ENCODE peak calls at places on chromosomes 7 and 10, in six cellular contexts. R is body of pancreas, B is SK-N-SH, Z is Panc1, I is psoas muscle, J is suprapubic skin. U is an unnamed sample. For H3K4me1, the result is how much of the 10 kb centered on the place peaks cover.

GRCh38 chr7:1042161-1042833 is 2.0 kb upstream of the GPR146 start:
- DNase-seq in J (no peak), R (peak), Z (no peak), I (no peak), B (no peak), U (no peak)

GRCh38 chr10:70551971-70552422 is 50.5 kb downstream of the PRF1 start:
- DNase-seq in Z (no peak), I (no peak), J (no peak), R (no peak), B (no peak), U (no peak)

GRCh38 chr7:1318661-1319060 is 86.0 kb downstream of the UNCX start:
- DNase-seq in I (no peak), Z (no peak), R (no peak), J (no peak), B (no peak), U (no peak)

GRCh38 chr7:73354787-73355186 is 26.8 kb downstream of the FKBP6 start:
- DNase-seq in R (no peak), I (no peak), B (no peak), J (no peak), Z (no peak), U (no peak)

GRCh38 chr7:69213882-69214281 is 384.4 kb upstream of the AUTS2 start:
- DNase-seq in I (no peak), R (no peak), J (no peak), Z (no peak), B (no peak), U (no peak)

GRCh38 chr10:123367181-123367580 is 213.0 kb downstream of the BUB3 start:
- DNase-seq in B (no peak), J (no peak), R (no peak), Z (no peak), I (no peak), U (no peak)

GRCh38 chr7:21428642-21428941 is 709 bp downstream of the SP4 start:
- DNase-seq in B (no peak), J (no peak), Z (no peak), I (no peak), R (no peak), U (no peak)

GRCh38 chr10:102731222-102731800 is 12.4 kb upstream of the WBP1L start:
- DNase-seq in I (no peak), R (no peak), B (peak), Z (no peak), J (no peak), U (no peak)

GRCh38 chr7:36297364-36298009 is 92.2 kb upstream of the ANLN start:
- DNase-seq in Z (no peak), I (no peak), J (no peak), R (no peak), B (no peak), U (no peak)

GRCh38 chr7:103075337-103075918 is 488 bp downstream of the ARMC10 start:
- DNase-seq in I (peak), B (peak), J (peak), R (peak), Z (no peak), U (peak)

GRCh38 chr7:127532151-127532550 is 53.2 kb downstream of the GCC1 start:
- DNase-seq in B (no peak), R (no peak), Z (no peak), J (no peak), I (no peak), U (no peak)

GRCh38 chr7:146146866-146147265 is 30.3 kb downstream of the CNTNAP2 start:
- DNase-seq in R (no peak), I (no peak), J (no peak), Z (no peak), B (no peak), U (no peak)

GRCh38 chr7:125254521-125254920 is 324.9 kb upstream of the POT1 start:
- DNase-seq in R (no peak), B (no peak), I (no peak), J (no peak), Z (no peak), U (no peak)
- H3K4me1 ChIP-seq in R (under half), B (under half), I (under half), J (under half), Z (under half), U (under half)

GRCh38 chr10:116973371-116973905 is 31.5 kb downstream of the SHTN1 start:
- DNase-seq in J (no peak), B (no peak), Z (no peak), R (no peak), I (no peak), U (no peak)

GRCh38 chr10:116972136-116972535 is 32.9 kb downstream of the SHTN1 start:
- DNase-seq in Z (no peak), B (no peak), J (no peak), R (no peak), I (no peak), U (no peak)

GRCh38 chr10:116968331-116968730 is 36.7 kb downstream of the SHTN1 start:
- DNase-seq in R (no peak), I (no peak), J (no peak), Z (no peak), B (no peak), U (no peak)

GRCh38 chr10:116973946-116974345 is 31.0 kb downstream of the SHTN1 start:
- DNase-seq in B (no peak), Z (no peak), I (no peak), J (no peak), R (no peak), U (no peak)

DNA sequence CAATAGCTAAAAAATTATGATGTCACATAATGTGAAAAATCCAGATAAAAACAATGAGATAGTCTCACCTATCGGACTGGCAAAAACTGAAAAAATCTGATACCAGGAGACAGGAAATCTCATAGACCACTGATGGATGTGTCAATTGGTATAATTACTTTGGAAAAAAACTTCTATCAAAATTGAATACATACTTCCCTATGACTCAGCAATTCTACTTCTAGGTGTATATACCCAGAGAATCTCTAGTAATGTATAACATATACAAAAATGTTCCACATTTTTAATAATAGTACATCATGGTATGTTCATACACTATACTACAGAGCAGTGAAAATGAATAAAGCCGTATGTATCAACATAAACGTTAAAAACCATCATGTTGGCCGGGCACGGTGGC is 34.9 kb downstream of the SHTN1 start:
- DNase-seq in B (no peak), Z (no peak), J (no peak), I (no peak), R (no peak), U (no peak)
- H3K27ac ChIP-seq in B (no peak), Z (no peak), J (no peak), I (no peak), R (no peak), U (no peak)

DNA sequence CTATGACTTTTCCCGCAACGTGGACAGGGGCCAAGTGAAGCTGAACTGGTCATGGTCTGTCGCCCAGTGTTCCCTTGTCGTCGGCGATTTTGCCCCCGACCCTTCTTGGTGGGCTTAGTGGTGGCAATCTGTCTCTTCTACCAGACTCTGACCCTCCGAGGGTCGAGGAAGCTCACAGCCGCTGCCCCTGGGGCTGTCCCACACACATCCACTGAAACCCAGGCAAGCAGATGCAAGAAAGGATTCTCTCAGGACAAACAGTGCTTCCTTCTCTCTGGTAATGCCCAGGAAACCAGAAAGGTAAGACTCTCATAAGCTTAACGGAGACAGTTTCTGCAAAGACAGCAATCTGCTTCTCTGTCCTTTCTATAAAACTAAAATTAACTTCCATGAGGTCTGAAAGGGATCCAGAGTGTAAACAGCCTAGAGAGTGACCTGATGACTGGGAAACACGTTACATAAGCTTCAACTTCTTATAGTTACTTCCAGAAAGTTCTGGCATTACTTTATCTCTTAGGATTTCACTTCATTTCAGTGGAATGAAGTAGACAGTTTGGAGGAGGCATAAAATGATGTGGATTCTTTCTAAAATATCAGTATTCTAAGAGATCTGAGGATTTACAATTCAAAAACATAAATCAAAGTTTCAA is 1.2 kb downstream of the CPED1 start:
- DNase-seq in Z (no peak), R (peak), J (peak), B (peak), I (peak), U (no peak)
- H3K4me3 ChIP-seq in Z (peak), R (no peak), J (peak), B (peak), I (peak), U (no peak)

DNA sequence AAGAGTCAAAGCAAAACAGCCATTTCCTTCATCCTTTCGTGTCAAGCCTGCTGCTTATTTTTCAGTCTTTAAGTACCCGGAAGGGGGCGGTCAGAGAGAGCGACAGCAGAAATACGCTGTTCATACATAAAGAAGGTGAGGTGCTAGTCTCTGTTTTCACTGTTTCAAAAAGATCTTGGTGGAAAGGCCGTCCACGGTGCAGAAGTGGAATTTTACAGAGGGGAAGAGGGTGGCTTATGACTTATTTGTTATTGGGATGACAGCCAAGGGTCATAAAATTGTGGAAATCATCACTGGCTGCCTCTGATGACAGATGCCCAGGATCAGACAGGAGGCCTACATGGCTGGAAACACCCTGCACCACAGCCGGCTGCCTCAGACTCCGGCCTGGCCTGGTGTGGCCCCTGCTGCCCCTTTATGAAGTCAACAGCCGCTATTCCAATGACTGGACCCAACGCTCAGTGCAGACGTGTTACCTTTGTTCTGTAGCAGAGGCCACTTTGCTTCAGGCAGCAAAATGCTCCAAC is 57.0 kb downstream of the HIPK2 start:
- DNase-seq in J (no peak), B (no peak), Z (no peak), R (no peak), I (no peak), U (peak)
- H3K4me1 ChIP-seq in J (under half), B (under half), Z (under half), R (under half), I (under half), U (under half)